ENCODE peak calls at places on chromosomes 1 and 21, in five cellular contexts. Y is mesendoderm, Q is H9, V is IMR-90, K is trophoblast cell. F is an unnamed sample.

GRCh38 chr1:10644307-10645128 is 151.9 kb downstream of the CASZ1 start:
- DNase-seq in V (peak; percentile 10), K (no peak), Q (no peak), Y (no peak), F (no peak)

GRCh38 chr1:185317886-185318310 is 855 bp upstream of the IVNS1ABP start:
- DNase-seq in Y (peak; percentile 81), V (no peak), Q (peak; percentile 45), K (peak; percentile 76), F (peak; percentile 55)

GRCh38 chr1:64508521-64509096 is 38.7 kb downstream of the CACHD1 start:
- DNase-seq in K (no peak), V (no peak), Q (no peak), Y (no peak), F (no peak)

GRCh38 chr1:31228986-31229385 is 10.7 kb downstream of the NKAIN1 start:
- DNase-seq in Y (no peak), K (no peak), V (no peak), Q (no peak), F (no peak)

GRCh38 chr1:91884459-91885290 is 1.3 kb downstream of the TGFBR3 start:
- DNase-seq in V (peak; percentile 24), Q (peak; percentile 45), Y (peak; percentile 27), K (peak; percentile 26), F (peak; percentile 38)

GRCh38 chr21:43739648-43740435 is 20.9 kb downstream of the PDXK start:
- DNase-seq in Q (peak; percentile 69), K (peak; percentile 15), V (no peak), Y (no peak), F (peak; percentile 58)

GRCh38 chr1:70043806-70044205 is 161.6 kb downstream of the LRRC40 start:
- DNase-seq in Y (peak; percentile 23), V (peak; percentile 64), Q (no peak), K (peak; percentile 7), F (peak; percentile 40)

GRCh38 chr21:46376231-46376628 is 52.3 kb downstream of the PCNT start:
- DNase-seq in V (no peak), Q (no peak), K (no peak), Y (no peak), F (no peak)

GRCh38 chr1:3522564-3523270 is 68.3 kb downstream of the ARHGEF16 start:
- DNase-seq in K (no peak), Q (no peak), Y (no peak), V (no peak), F (no peak)

GRCh38 chr1:180566048-180566447 is 7.3 kb downstream of the OVAAL start:
- DNase-seq in Q (no peak), V (no peak), K (no peak), Y (no peak), F (no peak)

GRCh38 chr1:70361727-70362413 is 7.3 kb upstream of the ANKRD13C start:
- DNase-seq in V (peak; percentile 73), K (peak; percentile 85), Y (peak; percentile 98), Q (no peak), F (peak; percentile 66)

GRCh38 chr1:29850358-29850757 is 614.0 kb downstream of the PTPRU start:
- DNase-seq in V (no peak), K (no peak), Y (no peak), Q (no peak), F (no peak)

GRCh38 chr21:35026617-35027557 is 22.2 kb downstream of the RUNX1 start:
- DNase-seq in Y (peak; percentile 61), K (no peak), V (peak; percentile 48), Q (peak; percentile 70), F (peak; percentile 67)

GRCh38 chr1:32241011-32241763 is 5.8 kb upstream of the FAM167B start:
- DNase-seq in K (peak; percentile 97), Y (peak; percentile 75), Q (peak; percentile 76), V (peak; percentile 66), F (peak; percentile 82)

GRCh38 chr1:8314346-8315280 is 3.3 kb upstream of the SLC45A1 start:
- DNase-seq in Y (peak; percentile 86), K (peak; percentile 85), Q (peak; percentile 87), V (peak; percentile 77), F (peak; percentile 78)

GRCh38 chr1:68370101-68370915 is 79.4 kb downstream of the RPE65 start:
- DNase-seq in V (no peak), K (no peak), Q (no peak), Y (no peak), F (no peak)

GRCh38 chr1:93723101-93723500 is 41.5 kb upstream of the BCAR3 start:
- DNase-seq in Q (no peak), V (no peak), K (peak; percentile 80), Y (peak; percentile 71), F (no peak)

GRCh38 chr21:45178072-45178608 is 103.8 kb downstream of the ADARB1 start:
- DNase-seq in Y (no peak), V (no peak), K (no peak), Q (no peak), F (no peak)

GRCh38 chr1:31760901-31761470 is 3.2 kb downstream of the ADGRB2 start:
- DNase-seq in Q (peak; percentile 85), Y (peak; percentile 81), V (peak; percentile 60), K (peak; percentile 67), F (peak; percentile 83)

GRCh38 chr21:36744190-36744559 is 45.3 kb downstream of the SIM2 start:
- DNase-seq in Q (no peak), Y (no peak), V (no peak), K (no peak), F (no peak)
- H2AK5ac ChIP-seq in Q (no peak overlapping the region), Y (no peak overlapping the region), V (no peak overlapping the region), K (no peak overlapping the region), F (no peak overlapping the region)

DNA sequence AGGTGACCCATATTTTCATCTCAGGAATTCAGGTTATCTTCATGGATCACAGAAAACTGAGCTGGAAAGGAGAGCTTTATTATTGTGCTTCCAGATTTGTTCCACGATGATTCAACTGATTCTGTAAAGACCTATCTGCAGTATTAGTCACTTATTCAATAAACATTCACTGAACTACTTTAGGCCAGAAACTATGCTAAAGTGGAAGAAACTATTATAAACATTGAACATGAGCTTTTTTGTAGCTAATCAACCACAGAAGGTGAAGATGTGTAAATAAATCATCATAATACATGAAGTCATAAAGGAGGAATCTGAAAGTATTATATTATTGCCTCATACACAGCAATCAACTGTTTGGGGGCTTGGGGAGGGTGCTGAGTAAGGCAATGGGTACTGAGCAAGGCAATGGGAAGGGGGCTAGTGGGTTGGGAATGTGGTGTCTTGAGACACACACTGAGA is 30.6 kb upstream of the EXO1 start:
- DNase-seq in Q (no peak), Y (no peak), K (peak; percentile 12), V (peak; percentile 94), F (peak; percentile 90)
- H3K4me2 ChIP-seq in Q (no peak overlapping the region), Y (no peak overlapping the region), K (no peak overlapping the region), V (peak overlapping the region; percentile 82), F (no peak overlapping the region)

DNA sequence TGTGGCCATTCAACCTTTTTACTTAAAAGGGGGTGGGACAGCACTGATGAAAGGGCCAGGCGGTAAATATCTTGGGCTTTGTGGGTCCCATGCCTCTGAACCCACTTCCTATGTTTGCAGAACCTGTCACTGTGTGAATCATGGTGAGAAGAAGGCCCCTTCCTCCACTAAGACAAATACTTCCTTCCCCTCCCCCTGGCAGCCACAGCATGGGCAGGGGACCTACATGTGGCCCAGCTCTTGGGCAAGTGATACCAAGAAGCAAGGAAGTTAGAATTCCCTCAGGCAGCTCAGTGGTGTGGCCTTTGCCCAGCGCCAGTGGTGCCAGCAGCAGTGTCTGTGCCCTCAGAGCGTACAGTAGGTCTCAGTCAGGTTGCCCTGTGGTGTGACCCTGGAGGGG is 168.6 kb downstream of the TRIM33 start:
- DNase-seq in V (no peak), Y (no peak), Q (no peak), K (no peak), F (no peak)
- H3K18ac ChIP-seq in V (no peak overlapping the region), Y (no peak overlapping the region), Q (no peak overlapping the region), K (no peak overlapping the region), F (no peak overlapping the region)

DNA sequence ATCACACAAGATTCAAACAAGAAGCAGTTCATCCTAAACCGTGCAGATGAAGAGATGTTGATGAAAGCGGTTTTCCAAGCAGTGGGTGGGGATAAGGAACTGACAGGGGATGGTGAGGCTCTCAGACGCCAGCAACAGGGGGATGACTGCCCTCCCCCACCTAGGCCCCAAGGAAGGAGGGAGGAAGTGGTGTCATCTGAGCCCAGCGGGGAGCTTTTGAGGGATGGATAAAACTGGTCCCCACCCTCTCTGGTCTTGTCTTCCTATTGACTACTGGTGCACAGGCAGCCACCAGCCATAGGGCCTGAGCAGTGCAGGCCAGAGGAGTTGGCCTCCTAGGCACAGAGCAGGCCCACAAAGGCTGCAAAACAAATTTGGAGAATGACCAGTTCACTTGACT is 175.5 kb downstream of the HUNK start:
- DNase-seq in Q (peak; percentile 36), Y (peak; percentile 44), K (no peak), V (no peak), F (no peak)
- H2AK5ac ChIP-seq in Q (no peak overlapping the region), Y (no peak overlapping the region), K (no peak overlapping the region), V (no peak overlapping the region), F (no peak overlapping the region)

DNA sequence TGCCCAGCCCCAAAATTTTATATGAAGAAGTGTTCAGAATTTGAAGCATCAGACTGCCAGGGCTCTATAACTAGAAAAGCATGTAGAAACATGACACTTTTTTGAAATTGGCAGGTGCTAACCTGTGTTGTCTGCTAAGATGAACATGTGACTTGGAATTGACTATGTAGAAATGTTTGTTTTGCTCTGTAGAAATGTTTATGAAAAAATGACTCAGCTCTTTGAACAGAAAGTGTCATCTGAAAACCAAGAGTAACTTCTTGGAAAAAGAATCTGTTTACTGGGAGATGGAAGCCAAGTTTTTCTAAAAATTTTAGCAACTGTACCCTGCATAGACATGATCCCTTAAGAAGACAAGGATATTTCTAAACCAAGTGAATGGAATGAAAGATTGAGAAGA is 59.2 kb downstream of the LHX9 start:
- DNase-seq in Q (no peak), V (peak; percentile 15), Y (no peak), K (no peak), F (no peak)
- H3K4me2 ChIP-seq in Q (no peak overlapping the region), V (no peak overlapping the region), Y (no peak overlapping the region), K (no peak overlapping the region), F (no peak overlapping the region)